ENCODE peak calls at places on chromosome 21, in four cellular contexts. One of them, this sample, is unnamed.

GRCh38 chr21:38984982-38985422 is 179.3 kb downstream of the ETS2 start:
- DNase-seq in neural progenitor cell: no peak
- DNase-seq in HCT116: no peak
- DNase-seq in fibroblast of lung: peak
- DNase-seq in this sample: no peak

GRCh38 chr21:41483415-41483814 is 24.5 kb downstream of the TMPRSS2 start:
- DNase-seq in neural progenitor cell: no peak
- DNase-seq in HCT116: no peak
- DNase-seq in fibroblast of lung: no peak
- DNase-seq in this sample: no peak

GRCh38 chr21:16084776-16085364 is 355.1 kb downstream of the USP25 start:
- DNase-seq in HCT116: no peak
- DNase-seq in fibroblast of lung: peak
- DNase-seq in neural progenitor cell: no peak
- DNase-seq in this sample: peak

GRCh38 chr21:22374218-22374969 is 1376.2 kb downstream of the NCAM2 start:
- DNase-seq in neural progenitor cell: peak
- DNase-seq in fibroblast of lung: no peak
- DNase-seq in HCT116: no peak
- DNase-seq in this sample: no peak

GRCh38 chr21:35855463-35855862 is 204.9 kb downstream of the SETD4 start:
- DNase-seq in neural progenitor cell: no peak
- DNase-seq in HCT116: no peak
- DNase-seq in fibroblast of lung: no peak
- DNase-seq in this sample: peak

GRCh38 chr21:35814858-35815619 is 245.3 kb downstream of the SETD4 start:
- DNase-seq in HCT116: no peak
- DNase-seq in fibroblast of lung: no peak
- DNase-seq in neural progenitor cell: no peak
- DNase-seq in this sample: peak

GRCh38 chr21:42426876-42427480 is 23.3 kb downstream of the UBASH3A start:
- DNase-seq in HCT116: no peak
- DNase-seq in neural progenitor cell: no peak
- DNase-seq in fibroblast of lung: no peak
- DNase-seq in this sample: no peak

GRCh38 chr21:42406846-42407245 is 3.1 kb downstream of the UBASH3A start:
- DNase-seq in fibroblast of lung: no peak
- DNase-seq in HCT116: no peak
- DNase-seq in neural progenitor cell: no peak
- DNase-seq in this sample: no peak

GRCh38 chr21:26297856-26298255 is 127.3 kb upstream of the APP start:
- DNase-seq in HCT116: no peak
- DNase-seq in fibroblast of lung: no peak
- DNase-seq in neural progenitor cell: no peak
- DNase-seq in this sample: no peak

GRCh38 chr21:42400525-42400924 is 3.2 kb upstream of the UBASH3A start:
- DNase-seq in HCT116: no peak
- DNase-seq in neural progenitor cell: no peak
- DNase-seq in fibroblast of lung: peak
- DNase-seq in this sample: peak

GRCh38 chr21:25999935-26000582 is 170.5 kb downstream of the APP start:
- DNase-seq in neural progenitor cell: peak
- DNase-seq in HCT116: no peak
- DNase-seq in fibroblast of lung: no peak
- DNase-seq in this sample: no peak

GRCh38 chr21:16363563-16363962 is 633.8 kb downstream of the USP25 start:
- DNase-seq in neural progenitor cell: no peak
- DNase-seq in HCT116: no peak
- DNase-seq in fibroblast of lung: no peak
- DNase-seq in this sample: no peak

GRCh38 chr21:36630485-36631206 is 68.3 kb upstream of the SIM2 start:
- DNase-seq in neural progenitor cell: peak
- DNase-seq in HCT116: peak
- DNase-seq in fibroblast of lung: peak
- DNase-seq in this sample: peak

GRCh38 chr21:36217711-36218110 is 61.1 kb downstream of the DOP1B start:
- DNase-seq in neural progenitor cell: no peak
- DNase-seq in HCT116: no peak
- DNase-seq in fibroblast of lung: no peak
- DNase-seq in this sample: no peak

GRCh38 chr21:35925497-35925896 is 134.8 kb downstream of the SETD4 start:
- DNase-seq in HCT116: no peak
- DNase-seq in neural progenitor cell: no peak
- DNase-seq in fibroblast of lung: peak
- DNase-seq in this sample: peak

GRCh38 chr21:32329331-32329730 is 30.7 kb downstream of the MRAP start:
- DNase-seq in fibroblast of lung: peak
- DNase-seq in HCT116: no peak
- DNase-seq in neural progenitor cell: no peak
- DNase-seq in this sample: no peak

GRCh38 chr21:27759091-27759659 is 792.3 kb upstream of the ADAMTS5 start:
- DNase-seq in fibroblast of lung: no peak
- DNase-seq in HCT116: no peak
- DNase-seq in neural progenitor cell: peak
- DNase-seq in this sample: peak

GRCh38 chr21:36825683-36826082 is 126.8 kb downstream of the SIM2 start:
- DNase-seq in neural progenitor cell: no peak
- DNase-seq in HCT116: no peak
- DNase-seq in fibroblast of lung: no peak
- DNase-seq in this sample: no peak

GRCh38 chr21:15224346-15225086 is 159.7 kb upstream of the NRIP1 start:
- DNase-seq in neural progenitor cell: no peak
- DNase-seq in fibroblast of lung: peak
- DNase-seq in HCT116: peak
- DNase-seq in this sample: peak

GRCh38 chr21:39057121-39057520 is 126.1 kb downstream of the PSMG1 start:
- DNase-seq in neural progenitor cell: no peak
- DNase-seq in HCT116: no peak
- DNase-seq in fibroblast of lung: no peak
- DNase-seq in this sample: no peak

GRCh38 chr21:33069994-33070811 is at the start of gene OLIG1:
- DNase-seq in fibroblast of lung: peak
- DNase-seq in HCT116: no peak
- DNase-seq in neural progenitor cell: peak
- DNase-seq in this sample: peak

GRCh38 chr21:14713109-14713508 is 167.0 kb upstream of the SAMSN1 start:
- DNase-seq in neural progenitor cell: no peak
- DNase-seq in fibroblast of lung: no peak
- DNase-seq in HCT116: no peak
- DNase-seq in this sample: no peak

GRCh38 chr21:15050588-15051377 is 14.0 kb downstream of the NRIP1 start:
- DNase-seq in fibroblast of lung: no peak
- DNase-seq in HCT116: no peak
- DNase-seq in neural progenitor cell: no peak
- DNase-seq in this sample: no peak

GRCh38 chr21:38306833-38307232 is 50.0 kb downstream of the KCNJ15 start:
- DNase-seq in fibroblast of lung: peak
- DNase-seq in HCT116: no peak
- DNase-seq in neural progenitor cell: no peak
- DNase-seq in this sample: no peak

GRCh38 chr21:22476726-22477646 is 1478.8 kb downstream of the NCAM2 start:
- DNase-seq in neural progenitor cell: no peak
- DNase-seq in fibroblast of lung: no peak
- DNase-seq in HCT116: no peak
- DNase-seq in this sample: no peak

GRCh38 chr21:32499249-32500055 is 85.9 kb downstream of the TCP10L start:
- DNase-seq in fibroblast of lung: peak
- DNase-seq in neural progenitor cell: peak
- DNase-seq in HCT116: no peak
- DNase-seq in this sample: peak

GRCh38 chr21:15749868-15750174 is 20.0 kb downstream of the USP25 start:
- DNase-seq in neural progenitor cell: no peak
- DNase-seq in HCT116: no peak
- DNase-seq in fibroblast of lung: peak
- DNase-seq in this sample: no peak

GRCh38 chr21:41662761-41663160 is 104.1 kb downstream of the RIPK4 start:
- DNase-seq in neural progenitor cell: no peak
- DNase-seq in HCT116: no peak
- DNase-seq in fibroblast of lung: no peak
- DNase-seq in this sample: no peak

GRCh38 chr21:32772281-32773047 is 909 bp upstream of the PAXBP1 start:
- DNase-seq in fibroblast of lung: peak
- DNase-seq in HCT116: no peak
- DNase-seq in neural progenitor cell: peak
- DNase-seq in this sample: peak

GRCh38 chr21:27715131-27715530 is 748.2 kb upstream of the ADAMTS5 start:
- DNase-seq in fibroblast of lung: no peak
- DNase-seq in HCT116: no peak
- DNase-seq in neural progenitor cell: no peak
- DNase-seq in this sample: no peak

GRCh38 chr21:33412832-33413519 is 9.8 kb downstream of the IFNGR2 start:
- DNase-seq in neural progenitor cell: no peak
- DNase-seq in HCT116: no peak
- DNase-seq in fibroblast of lung: no peak
- DNase-seq in this sample: no peak

GRCh38 chr21:43289966-43290365 is 121.2 kb downstream of the CRYAA start:
- DNase-seq in HCT116: no peak
- DNase-seq in fibroblast of lung: no peak
- DNase-seq in neural progenitor cell: no peak
- DNase-seq in this sample: no peak

GRCh38 chr21:33541105-33541711 is 709 bp downstream of the GART start:
- DNase-seq in neural progenitor cell: peak
- DNase-seq in HCT116: no peak
- DNase-seq in fibroblast of lung: peak
- DNase-seq in this sample: peak

GRCh38 chr21:38188037-38188436 is 68.8 kb upstream of the KCNJ15 start:
- DNase-seq in fibroblast of lung: no peak
- DNase-seq in HCT116: no peak
- DNase-seq in neural progenitor cell: no peak
- DNase-seq in this sample: no peak

GRCh38 chr21:42892582-42892930 is 553 bp upstream of the NDUFV3 start:
- DNase-seq in HCT116: no peak
- DNase-seq in fibroblast of lung: no peak
- DNase-seq in neural progenitor cell: no peak
- DNase-seq in this sample: no peak

GRCh38 chr21:36883532-36884486 is 82.7 kb downstream of the HLCS start:
- DNase-seq in fibroblast of lung: peak
- DNase-seq in HCT116: no peak
- DNase-seq in neural progenitor cell: no peak
- DNase-seq in this sample: peak

GRCh38 chr21:31264574-31264973 is 79.5 kb downstream of the TIAM1 start:
- DNase-seq in fibroblast of lung: no peak
- DNase-seq in HCT116: no peak
- DNase-seq in neural progenitor cell: no peak
- DNase-seq in this sample: no peak
- TF ChIP-seq CTCF in fibroblast of lung: no peak
- TF ChIP-seq CTCF in HCT116: no peak
- TF ChIP-seq CTCF in neural progenitor cell: peak
- TF ChIP-seq CTCF in this sample: peak

GRCh38 chr21:29303301-29303700 is 4.6 kb downstream of the BACH1 start:
- DNase-seq in neural progenitor cell: no peak
- DNase-seq in fibroblast of lung: no peak
- DNase-seq in HCT116: no peak
- DNase-seq in this sample: no peak
- H3K4me2 ChIP-seq in neural progenitor cell: no peak
- H3K4me2 ChIP-seq in fibroblast of lung: peak
- H3K4me2 ChIP-seq in HCT116: no peak
- H3K4me2 ChIP-seq in this sample: peak

GRCh38 chr21:44800103-44800502 is 1.5 kb downstream of the UBE2G2 start:
- DNase-seq in neural progenitor cell: peak
- DNase-seq in fibroblast of lung: peak
- DNase-seq in HCT116: no peak
- DNase-seq in this sample: peak
- TF ChIP-seq CTCF in neural progenitor cell: peak
- TF ChIP-seq CTCF in fibroblast of lung: peak
- TF ChIP-seq CTCF in HCT116: no peak
- TF ChIP-seq CTCF in this sample: peak

DNA sequence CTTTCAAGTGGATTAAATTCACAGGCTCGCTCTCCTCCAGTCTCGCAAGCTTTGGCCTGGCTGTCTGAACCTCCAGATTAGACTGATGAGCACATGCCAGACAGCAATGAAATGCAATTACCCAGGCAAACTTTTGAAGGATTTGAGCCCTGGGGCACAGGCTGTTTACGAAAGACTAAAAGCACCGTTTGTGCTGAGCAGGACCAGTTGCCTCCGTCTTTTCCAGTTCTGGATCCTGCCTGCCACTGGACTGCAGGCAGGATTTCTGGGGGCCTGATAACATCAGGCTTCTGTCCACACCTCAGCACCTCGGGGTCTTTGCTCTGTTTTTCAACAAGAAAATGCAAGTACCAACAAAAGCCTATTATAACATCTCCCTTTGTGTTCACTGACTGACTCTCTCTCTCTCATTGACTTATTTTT is 145.7 kb downstream of the CLIC6 start:
- DNase-seq in HCT116: no peak
- DNase-seq in neural progenitor cell: no peak
- DNase-seq in fibroblast of lung: no peak
- DNase-seq in this sample: no peak
- H3K4me2 ChIP-seq in HCT116: no peak
- H3K4me2 ChIP-seq in neural progenitor cell: no peak
- H3K4me2 ChIP-seq in fibroblast of lung: no peak
- H3K4me2 ChIP-seq in this sample: no peak

GRCh38 chr21:45816794-45817193 is 164.8 kb upstream of the COL6A1 start:
- DNase-seq in neural progenitor cell: no peak
- DNase-seq in fibroblast of lung: no peak
- DNase-seq in HCT116: no peak
- DNase-seq in this sample: no peak

GRCh38 chr21:45819478-45820170 is 161.9 kb upstream of the COL6A1 start:
- DNase-seq in neural progenitor cell: no peak
- DNase-seq in fibroblast of lung: no peak
- DNase-seq in HCT116: no peak
- DNase-seq in this sample: no peak

GRCh38 chr21:45817345-45817744 is 164.2 kb upstream of the COL6A1 start:
- DNase-seq in neural progenitor cell: no peak
- DNase-seq in fibroblast of lung: no peak
- DNase-seq in HCT116: no peak
- DNase-seq in this sample: no peak

GRCh38 chr21:45818904-45819285 is 162.7 kb upstream of the COL6A1 start:
- DNase-seq in neural progenitor cell: no peak
- DNase-seq in fibroblast of lung: peak
- DNase-seq in HCT116: no peak
- DNase-seq in this sample: peak

DNA sequence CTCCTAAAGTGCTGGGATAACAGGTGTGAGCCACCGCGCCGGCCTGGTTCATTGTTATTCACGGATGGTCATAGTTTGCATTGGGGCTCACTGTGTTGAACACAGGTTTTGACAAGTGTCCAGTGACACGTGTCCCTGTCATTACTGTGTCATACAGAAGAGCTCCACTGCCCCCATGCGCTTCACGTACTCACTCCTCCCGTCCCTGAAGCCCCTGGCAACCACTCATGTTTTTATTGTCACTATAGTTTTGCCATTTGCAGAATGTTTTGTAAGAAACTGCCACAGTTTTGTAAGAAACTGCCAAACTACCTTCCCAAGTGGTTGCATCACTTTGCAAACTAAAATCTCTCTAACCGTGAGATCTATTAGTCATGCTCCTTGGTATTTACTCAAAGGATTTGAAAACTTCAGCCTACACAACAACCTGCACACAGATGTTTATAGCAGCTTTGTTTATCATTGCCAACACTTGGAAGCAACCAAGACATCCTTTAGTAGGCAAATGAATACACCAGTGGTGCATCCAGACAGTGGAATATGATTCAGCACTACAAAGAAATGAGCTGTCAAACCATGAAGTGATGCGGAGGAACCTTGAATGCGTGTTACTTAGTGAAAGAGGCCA is 163.2 kb upstream of the COL6A1 start:
- DNase-seq in neural progenitor cell: no peak
- DNase-seq in fibroblast of lung: peak
- DNase-seq in HCT116: no peak
- DNase-seq in this sample: peak
- TF ChIP-seq CTCF in neural progenitor cell: no peak
- TF ChIP-seq CTCF in fibroblast of lung: no peak
- TF ChIP-seq CTCF in HCT116: no peak
- TF ChIP-seq CTCF in this sample: peak

This sample was measured in PC-3.